ENCODE peak calls at places on chromosomes 13 and 19, in six cellular contexts. C is ovary, I is sigmoid colon, X is tibial nerve, D is transverse colon, B is heart left ventricle. Z is an unnamed sample. For H3K27me3, the result is how much of the 10 kb centered on the place peaks cover.

GRCh38 chr19:29845576-29846176 is 33.9 kb downstream of the CCNE1 start:
- DNase-seq in C (no peak), I (no peak), X (no peak), D (peak), B (peak), Z (no peak)

GRCh38 chr19:47628058-47628771 is 19.3 kb downstream of the BICRA start:
- DNase-seq in C (no peak), I (no peak), X (no peak), D (no peak), B (no peak), Z (no peak)

GRCh38 chr13:37059848-37060192 is 332 bp upstream of the SUPT20H start:
- DNase-seq in C (no peak), I (no peak), X (no peak), D (no peak), B (no peak), Z (no peak)

GRCh38 chr13:21670006-21670882 is 629 bp upstream of the FGF9 start:
- DNase-seq in C (peak), I (peak), X (no peak), D (peak), B (peak), Z (no peak)

GRCh38 chr13:90420683-90421082 is 926.8 kb upstream of the MIR17HG start:
- DNase-seq in C (no peak), I (no peak), X (no peak), D (no peak), B (no peak), Z (no peak)

GRCh38 chr19:10111405-10111811 is at the start of gene P2RY11:
- DNase-seq in C (no peak), I (no peak), X (no peak), D (peak), B (no peak), Z (no peak)

GRCh38 chr13:31824705-31825512 is 85.6 kb downstream of the RXFP2 start:
- DNase-seq in C (no peak), I (no peak), X (no peak), D (no peak), B (no peak), Z (no peak)

GRCh38 chr19:22532388-22533310 is 101.5 kb upstream of the ZNF492 start:
- DNase-seq in C (peak), I (peak), X (peak), D (peak), B (peak), Z (no peak)

GRCh38 chr19:21569497-21569870 is 64.1 kb downstream of the ZNF429 start:
- DNase-seq in C (peak), I (no peak), X (no peak), D (peak), B (peak), Z (no peak)

GRCh38 chr13:71880753-71881541 is 13.9 kb upstream of the DACH1 start:
- DNase-seq in C (no peak), I (no peak), X (no peak), D (no peak), B (no peak), Z (no peak)

GRCh38 chr19:46896076-46896794 is 35.4 kb downstream of the ARHGAP35 start:
- DNase-seq in C (no peak), I (no peak), X (no peak), D (no peak), B (no peak), Z (no peak)

GRCh38 chr19:10018786-10019185 is 5.5 kb downstream of the RDH8 start:
- DNase-seq in C (no peak), I (no peak), X (no peak), D (no peak), B (no peak), Z (no peak)

GRCh38 chr13:98740131-98740530 is 12.3 kb downstream of the SLC15A1 start:
- DNase-seq in C (no peak), I (no peak), X (no peak), D (no peak), B (no peak), Z (no peak)

GRCh38 chr13:33794576-33794975 is 23.4 kb upstream of the RFC3 start:
- DNase-seq in C (no peak), I (no peak), X (no peak), D (no peak), B (no peak), Z (no peak)

GRCh38 chr13:101155920-101156319 is 260.4 kb downstream of the NALCN start:
- DNase-seq in C (no peak), I (no peak), X (no peak), D (no peak), B (no peak), Z (no peak)

GRCh38 chr13:111948811-111949210 is 118.1 kb upstream of the SOX1 start:
- DNase-seq in C (no peak), I (no peak), X (no peak), D (no peak), B (no peak), Z (no peak)

GRCh38 chr13:59566544-59566943 is 597.2 kb downstream of the DIAPH3 start:
- DNase-seq in C (no peak), I (no peak), X (no peak), D (no peak), B (no peak), Z (no peak)

GRCh38 chr13:73556902-73557301 is 498.1 kb downstream of the KLF5 start:
- DNase-seq in C (no peak), I (no peak), X (no peak), D (no peak), B (no peak), Z (no peak)

DNA sequence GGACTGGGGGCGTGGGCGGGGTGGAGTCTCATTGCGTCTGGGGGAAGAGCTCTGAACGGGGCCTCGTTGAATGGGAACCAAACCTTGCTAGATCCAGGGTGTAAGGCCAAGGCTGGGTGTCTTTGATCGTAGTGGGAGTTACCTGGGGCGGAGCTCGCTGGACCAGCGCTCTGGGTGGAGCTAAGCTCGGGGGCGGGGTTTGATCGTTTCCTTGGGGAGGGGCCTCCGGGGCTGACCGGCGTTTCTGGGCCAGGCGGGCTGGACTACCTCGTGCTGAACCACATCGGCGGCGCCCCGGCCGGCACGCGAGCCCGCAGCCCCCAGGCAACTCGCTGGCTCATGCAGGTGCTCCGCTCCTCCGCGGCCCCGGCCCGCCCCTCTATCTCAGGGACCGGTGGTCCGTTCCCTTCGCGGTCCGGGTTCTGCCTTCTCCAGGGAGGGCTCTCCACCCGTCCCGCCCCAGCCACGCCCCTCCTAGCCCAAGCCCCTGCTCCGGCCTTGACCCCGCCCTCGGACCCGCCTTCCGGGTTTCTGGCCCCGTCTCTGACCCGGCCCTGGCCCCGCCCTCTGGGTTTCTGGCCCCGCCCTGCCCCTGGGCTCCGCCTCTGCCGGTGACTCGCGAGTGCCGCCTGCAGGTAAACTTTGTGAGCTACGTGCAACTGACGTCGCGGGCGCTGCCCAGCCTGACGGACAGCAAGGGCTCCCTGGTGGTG is 3.3 kb upstream of the RPL36 start:
- DNase-seq in C (peak), I (peak), X (peak), D (peak), B (peak), Z (peak)
- TF ChIP-seq POLR2A in C (peak), I (no peak), X (no peak), D (no peak), B (no peak), Z (no peak)

DNA sequence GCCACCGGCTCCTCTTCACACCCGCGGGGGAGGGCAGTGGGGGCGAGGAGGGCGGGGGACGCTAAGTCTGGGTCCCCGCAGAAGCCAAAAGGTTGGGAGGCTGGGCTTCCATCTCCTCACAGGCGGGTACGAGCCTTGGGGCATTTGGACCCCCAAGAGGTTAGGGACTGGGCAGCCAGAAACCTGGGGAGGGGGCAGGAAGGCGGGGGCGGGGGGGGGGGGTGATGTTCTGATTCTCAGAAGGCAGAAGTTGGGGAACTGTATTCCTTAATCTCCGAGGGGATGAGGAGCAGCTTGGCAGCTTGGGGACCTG is 5.1 kb downstream of the BCL3 start:
- DNase-seq in C (no peak), I (no peak), X (no peak), D (no peak), B (no peak), Z (no peak)
- H3K4me3 ChIP-seq in C (peak), I (peak), X (peak), D (peak), B (peak), Z (peak)

GRCh38 chr13:26344980-26345379 is 91.1 kb downstream of the CDK8 start:
- DNase-seq in C (no peak), I (no peak), X (no peak), D (no peak), B (no peak), Z (no peak)

GRCh38 chr13:26343816-26344215 is 89.9 kb downstream of the CDK8 start:
- DNase-seq in C (no peak), I (no peak), X (no peak), D (no peak), B (no peak), Z (no peak)

DNA sequence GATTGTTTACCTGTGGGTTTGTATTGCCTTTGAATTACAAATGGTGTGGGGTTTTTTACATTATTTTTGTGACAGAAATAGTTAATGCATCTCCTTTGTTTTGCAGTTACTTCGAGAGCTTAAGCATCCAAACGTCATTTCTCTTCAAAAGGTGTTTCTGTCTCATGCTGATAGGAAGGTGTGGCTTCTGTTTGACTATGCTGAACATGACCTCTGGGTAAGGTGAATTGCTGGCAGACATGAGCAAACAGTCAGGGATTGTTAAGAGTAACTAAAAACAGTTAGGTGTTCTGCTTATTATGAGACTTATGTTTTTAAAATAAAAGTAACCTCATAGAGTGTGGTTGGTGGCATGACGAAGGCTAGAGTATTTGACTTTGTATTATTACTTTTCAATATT is 95.0 kb downstream of the CDK8 start:
- DNase-seq in C (no peak), I (no peak), X (no peak), D (no peak), B (no peak), Z (no peak)
- H3K27me3 ChIP-seq in C (under half), I (under half), X (under half), D (under half), B (under half), Z (under half)

GRCh38 chr19:5784581-5785147 is at the start of gene PRR22:
- DNase-seq in C (no peak), I (no peak), X (no peak), D (no peak), B (no peak), Z (no peak)

GRCh38 chr19:5786593-5787551 is 2.3 kb upstream of the PRR22 start:
- DNase-seq in C (peak), I (peak), X (no peak), D (no peak), B (no peak), Z (no peak)

GRCh38 chr19:5785423-5785822 is 877 bp upstream of the PRR22 start:
- DNase-seq in C (no peak), I (peak), X (no peak), D (no peak), B (no peak), Z (no peak)

GRCh38 chr19:5782322-5782721 is 2.2 kb downstream of the PRR22 start:
- DNase-seq in C (no peak), I (no peak), X (no peak), D (no peak), B (no peak), Z (no peak)

DNA sequence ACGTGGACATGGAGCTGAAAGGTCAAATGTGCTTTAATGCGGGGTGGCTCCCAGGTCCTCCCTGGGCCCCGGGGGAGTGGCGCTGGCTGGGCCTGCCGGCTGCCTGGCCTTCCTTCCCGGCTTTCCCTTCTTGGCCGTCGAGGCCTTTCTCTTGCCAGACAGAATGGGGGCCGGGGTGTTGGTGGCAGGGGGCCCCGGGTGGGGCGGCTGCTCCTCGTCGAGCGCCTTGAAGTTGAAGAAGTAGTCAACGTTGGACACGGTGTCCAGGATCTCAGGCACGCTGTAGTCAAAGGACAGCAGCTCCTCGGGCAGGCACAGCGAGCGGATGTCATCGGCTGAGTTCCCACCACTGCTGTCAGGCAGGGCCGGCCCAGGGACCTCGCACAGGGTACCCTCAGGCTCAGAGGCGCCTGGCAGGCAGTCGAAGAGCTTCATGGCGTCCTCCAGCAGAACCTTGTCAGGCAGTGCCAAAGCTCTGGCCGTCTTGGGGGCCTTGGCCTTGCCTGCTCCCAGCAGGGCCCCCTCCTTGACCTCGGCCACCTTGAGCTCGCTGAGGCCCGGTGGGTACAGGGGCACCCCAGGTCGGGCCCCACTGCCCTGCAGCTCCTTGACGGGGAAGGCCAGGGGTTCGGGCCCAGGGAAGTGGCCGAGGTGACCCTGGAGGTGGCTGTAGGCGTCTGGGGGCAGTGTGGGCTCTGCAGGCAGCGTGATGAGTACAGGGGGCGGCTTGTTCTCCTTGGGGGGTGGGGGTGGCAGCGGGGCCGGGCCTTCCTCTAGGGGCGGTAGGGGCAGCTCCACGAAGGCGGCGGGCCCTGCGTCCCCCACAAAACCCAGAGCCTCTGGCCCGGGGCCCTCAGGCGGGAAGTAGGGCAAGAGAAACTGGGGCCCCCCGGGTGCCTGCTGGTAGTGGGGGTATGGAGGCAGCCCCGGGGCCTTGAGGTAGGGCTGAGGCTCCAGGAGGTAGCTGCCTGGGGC is 1.3 kb downstream of the PRR22 start:
- DNase-seq in C (no peak), I (peak), X (no peak), D (no peak), B (no peak), Z (no peak)
- TF ChIP-seq POLR2A in C (no peak), I (no peak), X (no peak), D (no peak), B (no peak), Z (no peak)

GRCh38 chr19:38211206-38211605 is 12.8 kb downstream of the DPF1 start:
- DNase-seq in C (peak), I (no peak), X (no peak), D (no peak), B (no peak), Z (no peak)

GRCh38 chr19:38211779-38212178 is 12.2 kb downstream of the DPF1 start:
- DNase-seq in C (no peak), I (no peak), X (no peak), D (no peak), B (no peak), Z (no peak)

GRCh38 chr19:38209152-38209551 is 14.9 kb downstream of the DPF1 start:
- DNase-seq in C (no peak), I (no peak), X (no peak), D (no peak), B (no peak), Z (no peak)

GRCh38 chr19:38209671-38210457 is 14.2 kb downstream of the DPF1 start:
- DNase-seq in C (peak), I (peak), X (peak), D (peak), B (peak), Z (no peak)

DNA sequence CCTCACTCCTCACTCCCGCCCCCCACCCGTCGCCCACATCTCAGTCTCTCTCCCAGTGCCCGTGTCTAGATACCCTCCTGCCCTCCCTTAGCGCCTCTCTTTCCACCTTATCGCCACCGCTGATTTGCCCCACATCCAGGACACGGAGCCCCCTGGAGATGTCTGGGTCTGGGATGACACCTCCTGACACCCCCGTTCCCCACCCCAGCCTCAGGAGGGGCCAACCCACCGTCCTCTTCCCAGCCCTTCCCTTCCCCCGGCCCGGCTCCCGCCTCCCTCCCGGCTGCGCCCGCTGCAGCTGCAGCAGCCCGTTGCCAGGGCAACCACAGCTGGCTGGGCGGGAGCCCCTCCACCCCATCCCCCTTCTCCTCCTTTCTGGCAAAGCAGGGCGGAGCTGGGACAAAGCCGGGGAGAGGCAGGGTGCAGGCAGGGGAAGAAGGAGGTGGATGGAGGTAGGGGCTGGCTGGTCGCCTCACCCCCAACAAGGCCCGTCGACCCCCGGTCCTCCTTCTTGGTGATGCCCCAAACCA is 13.5 kb downstream of the DPF1 start:
- DNase-seq in C (peak), I (peak), X (peak), D (peak), B (peak), Z (no peak)
- H3K4me3 ChIP-seq in C (no peak), I (peak), X (peak), D (no peak), B (no peak), Z (no peak)